ENCODE peak calls at places on chromosomes 3 and 15, in six cellular contexts. K is IMR-90, U is bronchial epithelial cell, H is lung, E is fibroblast of the aortic adventitia, W is tibial artery. X is an unnamed sample.
A peak's percentile ranks its signal among the peaks of the same experiment; 100 is the strongest.

GRCh38 chr3:13282986-13283876 is 136.9 kb downstream of the NUP210 start:
- DNase-seq in K (no peak), U (no peak), H (no peak), E (no peak), W (peak; percentile 33), X (no peak)

GRCh38 chr15:41659855-41660234 is 360 bp upstream of the MGA start:
- DNase-seq in K (no peak), U (no peak), H (no peak), E (no peak), W (peak; percentile 65), X (no peak)

GRCh38 chr3:197426161-197426566 is 127.8 kb upstream of the DLG1 start:
- DNase-seq in K (no peak), U (peak; percentile 24), H (no peak), E (peak; percentile 8), W (no peak), X (no peak)

GRCh38 chr3:72312339-72312738 is 527.4 kb upstream of the PROK2 start:
- DNase-seq in K (no peak), U (no peak), H (no peak), E (no peak), W (no peak), X (peak; percentile 78)

GRCh38 chr3:184011937-184012889 is 5.5 kb downstream of the ABCC5 start:
- DNase-seq in K (peak; percentile 17), U (no peak), H (no peak), E (no peak), W (no peak), X (no peak)

GRCh38 chr3:119748996-119749395 is 32.9 kb upstream of the NR1I2 start:
- DNase-seq in K (no peak), U (no peak), H (no peak), E (no peak), W (no peak), X (no peak)

GRCh38 chr3:127417709-127418559 is 130.1 kb upstream of the PRR20G start:
- DNase-seq in K (no peak), U (no peak), H (peak; percentile 37), E (peak; percentile 37), W (peak; percentile 62), X (no peak)

GRCh38 chr3:9884555-9885165 is 4.6 kb upstream of the CIDEC start:
- DNase-seq in K (peak; percentile 84), U (peak; percentile 90), H (no peak), E (peak; percentile 83), W (no peak), X (no peak)

GRCh38 chr3:115021061-115021460 is 126.0 kb downstream of the ZBTB20 start:
- DNase-seq in K (no peak), U (no peak), H (no peak), E (no peak), W (no peak), X (no peak)

GRCh38 chr3:52321481-52321880 is 5.4 kb downstream of the DNAH1 start:
- DNase-seq in K (no peak), U (no peak), H (no peak), E (no peak), W (no peak), X (no peak)

GRCh38 chr3:165855581-165855980 is 18.4 kb upstream of the BCHE start:
- DNase-seq in K (no peak), U (peak; percentile 98), H (no peak), E (peak; percentile 75), W (no peak), X (no peak)

DNA sequence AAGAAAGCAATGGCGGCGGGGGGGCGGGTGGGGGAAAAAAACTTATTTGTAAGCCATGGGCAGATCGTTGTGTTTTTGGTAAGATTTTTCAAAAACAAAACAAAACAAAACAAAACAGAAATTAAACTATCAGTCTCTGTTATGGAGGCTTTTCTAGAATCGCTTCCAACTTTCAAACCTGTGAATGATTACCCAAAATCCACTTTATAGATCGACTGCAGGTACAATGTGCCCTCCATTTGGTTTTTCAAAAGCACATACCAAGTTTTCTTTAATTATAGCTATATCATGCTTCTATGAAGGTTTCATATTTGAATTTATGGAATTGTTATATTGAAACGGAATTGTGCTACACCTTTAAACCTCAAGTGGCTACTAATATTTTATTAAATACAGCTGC is 684.0 kb upstream of the NR2F2 start:
- DNase-seq in K (no peak), U (no peak), H (no peak), E (no peak), W (no peak), X (no peak)
- H3K4me3 ChIP-seq in K (no peak overlapping the region), U (no peak overlapping the region), H (no peak overlapping the region), E (no peak overlapping the region), W (no peak overlapping the region), X (no peak overlapping the region)

GRCh38 chr15:66706840-66707239 is 4.8 kb downstream of the SMAD6 start:
- DNase-seq in K (no peak), U (no peak), H (no peak), E (no peak), W (no peak), X (no peak)
- H3K4me3 ChIP-seq in K (no peak overlapping the region), U (no peak overlapping the region), H (peak overlapping the region; percentile 81), E (peak overlapping the region; percentile 91), W (peak overlapping the region; percentile 84), X (no peak overlapping the region)

GRCh38 chr3:128490650-128491070 is 2.3 kb downstream of the GATA2 start:
- DNase-seq in K (no peak), U (no peak), H (no peak), E (no peak), W (no peak), X (no peak)
- H3K4me3 ChIP-seq in K (peak overlapping the region; percentile 52), U (no peak overlapping the region), H (peak overlapping the region; percentile 86), E (peak overlapping the region; percentile 92), W (peak overlapping the region; percentile 52), X (no peak overlapping the region)

GRCh38 chr3:30604091-30604490 is 2.3 kb upstream of the TGFBR2 start:
- DNase-seq in K (peak; percentile 41), U (no peak), H (no peak), E (no peak), W (no peak), X (no peak)
- H3K4me3 ChIP-seq in K (no peak overlapping the region), U (no peak overlapping the region), H (no peak overlapping the region), E (no peak overlapping the region), W (no peak overlapping the region), X (no peak overlapping the region)

GRCh38 chr3:42067324-42067723 is 23.8 kb upstream of the TRAK1 start:
- DNase-seq in K (peak; percentile 63), U (peak; percentile 39), H (no peak), E (peak; percentile 67), W (no peak), X (peak; percentile 92)
- H3K4me3 ChIP-seq in K (no peak overlapping the region), U (no peak overlapping the region), H (no peak overlapping the region), E (no peak overlapping the region), W (peak overlapping the region; percentile 4), X (peak overlapping the region; percentile 34)

GRCh38 chr15:32825219-32825618 is 107.4 kb downstream of the GREM1 start:
- DNase-seq in K (no peak), U (no peak), H (no peak), E (no peak), W (no peak), X (no peak)

GRCh38 chr15:32826685-32827084 is 108.9 kb downstream of the GREM1 start:
- DNase-seq in K (no peak), U (no peak), H (no peak), E (no peak), W (no peak), X (no peak)

GRCh38 chr15:32823750-32824149 is 105.9 kb downstream of the GREM1 start:
- DNase-seq in K (no peak), U (no peak), H (no peak), E (no peak), W (no peak), X (no peak)

GRCh38 chr15:32822739-32823138 is 104.9 kb downstream of the GREM1 start:
- DNase-seq in K (no peak), U (no peak), H (no peak), E (no peak), W (no peak), X (no peak)

GRCh38 chr15:32824777-32825176 is 107.0 kb downstream of the GREM1 start:
- DNase-seq in K (peak; percentile 92), U (peak; percentile 91), H (no peak), E (peak; percentile 81), W (no peak), X (no peak)
- H3K4me3 ChIP-seq in K (no peak overlapping the region), U (no peak overlapping the region), H (no peak overlapping the region), E (no peak overlapping the region), W (no peak overlapping the region), X (no peak overlapping the region)

GRCh38 chr3:159765025-159765859 is 223.4 kb upstream of the IL12A start:
- DNase-seq in K (peak; percentile 98), U (peak; percentile 98), H (peak; percentile 71), E (peak; percentile 98), W (peak; percentile 97), X (no peak)

GRCh38 chr3:159765860-159766294 is 222.8 kb upstream of the IL12A start:
- DNase-seq in K (no peak), U (peak; percentile 94), H (no peak), E (no peak), W (peak; percentile 78), X (no peak)

GRCh38 chr3:159764211-159765024 is 224.2 kb upstream of the IL12A start:
- DNase-seq in K (peak; percentile 76), U (peak; percentile 64), H (no peak), E (peak; percentile 75), W (peak; percentile 87), X (peak; percentile 25)

GRCh38 chr3:159763466-159764210 is 225.0 kb upstream of the IL12A start:
- DNase-seq in K (peak; percentile 84), U (peak; percentile 67), H (peak; percentile 75), E (peak; percentile 78), W (peak; percentile 91), X (peak; percentile 63)

GRCh38 chr3:159766563-159767185 is 222.0 kb upstream of the IL12A start:
- DNase-seq in K (peak; percentile 63), U (peak; percentile 46), H (no peak), E (peak; percentile 54), W (no peak), X (no peak)
- H3K4me3 ChIP-seq in K (peak overlapping the region; percentile 60), U (no peak overlapping the region), H (no peak overlapping the region), E (peak overlapping the region; percentile 70), W (peak overlapping the region; percentile 90), X (no peak overlapping the region)

GRCh38 chr3:8504611-8504973 is 3.0 kb downstream of the LMCD1 start:
- DNase-seq in K (no peak), U (no peak), H (no peak), E (no peak), W (no peak), X (no peak)
- H3K4me3 ChIP-seq in K (no peak overlapping the region), U (no peak overlapping the region), H (no peak overlapping the region), E (no peak overlapping the region), W (peak overlapping the region; percentile 60), X (no peak overlapping the region)

X was measured in GM12865.